ENCODE peak calls at places on chromosomes 6 and 20, in five cellular contexts. One of them, this sample, is unnamed.

GRCh38 chr6:53728570-53729194 is 63.1 kb upstream of the KLHL31 start:
- DNase-seq in body of pancreas: peak
- DNase-seq in heart right ventricle: peak
- DNase-seq in cardiac fibroblast: peak
- DNase-seq in colonic mucosa: peak
- DNase-seq in this sample: no peak

GRCh38 chr6:142929751-142930358 is 15.1 kb downstream of the HIVEP2 start:
- DNase-seq in colonic mucosa: no peak
- DNase-seq in heart right ventricle: no peak
- DNase-seq in cardiac fibroblast: peak
- DNase-seq in body of pancreas: no peak
- DNase-seq in this sample: no peak

GRCh38 chr6:159463440-159463839 is 229.6 kb downstream of the SOD2 start:
- DNase-seq in colonic mucosa: no peak
- DNase-seq in heart right ventricle: no peak
- DNase-seq in body of pancreas: no peak
- DNase-seq in cardiac fibroblast: peak
- DNase-seq in this sample: no peak

GRCh38 chr20:278607-279571 is 11.7 kb downstream of the C20orf96 start:
- DNase-seq in colonic mucosa: no peak
- DNase-seq in body of pancreas: no peak
- DNase-seq in cardiac fibroblast: no peak
- DNase-seq in heart right ventricle: peak
- DNase-seq in this sample: no peak

GRCh38 chr6:34656378-34657036 is 40.1 kb downstream of the ILRUN start:
- DNase-seq in body of pancreas: peak
- DNase-seq in cardiac fibroblast: peak
- DNase-seq in colonic mucosa: peak
- DNase-seq in heart right ventricle: no peak
- DNase-seq in this sample: no peak

GRCh38 chr20:51446656-51447055 is 95.9 kb downstream of the NFATC2 start:
- DNase-seq in colonic mucosa: peak
- DNase-seq in cardiac fibroblast: peak
- DNase-seq in heart right ventricle: no peak
- DNase-seq in body of pancreas: peak
- DNase-seq in this sample: no peak

GRCh38 chr20:31488171-31488570 is 13.1 kb downstream of the REM1 start:
- DNase-seq in body of pancreas: no peak
- DNase-seq in cardiac fibroblast: no peak
- DNase-seq in colonic mucosa: no peak
- DNase-seq in heart right ventricle: no peak
- DNase-seq in this sample: no peak

GRCh38 chr6:158836625-158837311 is 17.6 kb upstream of the EZR start:
- DNase-seq in heart right ventricle: no peak
- DNase-seq in body of pancreas: no peak
- DNase-seq in cardiac fibroblast: no peak
- DNase-seq in colonic mucosa: no peak
- DNase-seq in this sample: no peak

GRCh38 chr6:125511809-125512341 is 210.1 kb upstream of the HDDC2 start:
- DNase-seq in body of pancreas: peak
- DNase-seq in cardiac fibroblast: peak
- DNase-seq in heart right ventricle: no peak
- DNase-seq in colonic mucosa: no peak
- DNase-seq in this sample: no peak

GRCh38 chr6:128560966-128561365 is 40.6 kb upstream of the PTPRK start:
- DNase-seq in cardiac fibroblast: no peak
- DNase-seq in colonic mucosa: no peak
- DNase-seq in heart right ventricle: no peak
- DNase-seq in body of pancreas: no peak
- DNase-seq in this sample: no peak

GRCh38 chr20:40797425-40797824 is 108.4 kb upstream of the MAFB start:
- DNase-seq in heart right ventricle: no peak
- DNase-seq in colonic mucosa: no peak
- DNase-seq in body of pancreas: no peak
- DNase-seq in cardiac fibroblast: peak
- DNase-seq in this sample: no peak

GRCh38 chr20:34713194-34713943 is 9.2 kb downstream of the TP53INP2 start:
- DNase-seq in heart right ventricle: no peak
- DNase-seq in cardiac fibroblast: peak
- DNase-seq in body of pancreas: peak
- DNase-seq in colonic mucosa: no peak
- DNase-seq in this sample: no peak

GRCh38 chr6:97572943-97573342 is 289.9 kb upstream of the MMS22L start:
- DNase-seq in body of pancreas: no peak
- DNase-seq in heart right ventricle: no peak
- DNase-seq in cardiac fibroblast: no peak
- DNase-seq in colonic mucosa: no peak
- DNase-seq in this sample: no peak

GRCh38 chr20:53786445-53787267 is 193.0 kb upstream of the ZNF217 start:
- DNase-seq in body of pancreas: peak
- DNase-seq in cardiac fibroblast: no peak
- DNase-seq in heart right ventricle: no peak
- DNase-seq in colonic mucosa: peak
- DNase-seq in this sample: no peak

GRCh38 chr6:138248011-138248410 is 29.7 kb upstream of the PBOV1 start:
- DNase-seq in body of pancreas: no peak
- DNase-seq in colonic mucosa: no peak
- DNase-seq in cardiac fibroblast: no peak
- DNase-seq in heart right ventricle: no peak
- DNase-seq in this sample: no peak

GRCh38 chr6:139553916-139554315 is 179.5 kb upstream of the CITED2 start:
- DNase-seq in cardiac fibroblast: no peak
- DNase-seq in colonic mucosa: no peak
- DNase-seq in body of pancreas: no peak
- DNase-seq in heart right ventricle: no peak
- DNase-seq in this sample: no peak

GRCh38 chr6:130191376-130191702 is 31.4 kb downstream of the SAMD3 start:
- DNase-seq in colonic mucosa: no peak
- DNase-seq in cardiac fibroblast: no peak
- DNase-seq in heart right ventricle: no peak
- DNase-seq in body of pancreas: no peak
- DNase-seq in this sample: no peak

DNA sequence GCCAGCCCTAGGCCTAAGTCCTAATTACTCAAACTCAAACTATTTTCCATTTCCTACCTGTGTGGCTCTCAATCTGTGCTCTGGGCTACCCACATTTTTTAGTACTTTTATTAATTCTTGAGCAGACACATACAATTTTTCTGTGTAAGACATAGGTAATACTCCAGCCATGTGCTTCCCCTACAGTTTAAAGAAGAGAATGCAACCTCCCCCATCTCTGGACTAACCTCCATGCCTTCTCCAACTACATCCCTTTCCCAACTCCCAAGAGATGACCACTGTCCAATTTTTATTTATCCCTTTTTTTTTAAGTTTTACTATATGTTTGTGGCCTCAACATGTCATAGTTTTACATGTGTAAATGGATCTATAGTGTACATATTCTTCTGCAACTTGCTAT is 5.8 kb downstream of the HMGN4 start:
- DNase-seq in cardiac fibroblast: peak
- DNase-seq in heart right ventricle: no peak
- DNase-seq in colonic mucosa: no peak
- DNase-seq in body of pancreas: no peak
- DNase-seq in this sample: no peak
- TF ChIP-seq CTCF in cardiac fibroblast: peak
- TF ChIP-seq CTCF in heart right ventricle: no peak
- TF ChIP-seq CTCF in colonic mucosa: no peak
- TF ChIP-seq CTCF in body of pancreas: peak
- TF ChIP-seq CTCF in this sample: no peak

GRCh38 chr6:89986650-89987074 is 92.4 kb downstream of the GJA10 start:
- DNase-seq in cardiac fibroblast: peak
- DNase-seq in heart right ventricle: no peak
- DNase-seq in colonic mucosa: no peak
- DNase-seq in body of pancreas: no peak
- DNase-seq in this sample: no peak

GRCh38 chr6:89984926-89985743 is 90.9 kb downstream of the GJA10 start:
- DNase-seq in heart right ventricle: peak
- DNase-seq in body of pancreas: peak
- DNase-seq in colonic mucosa: peak
- DNase-seq in cardiac fibroblast: peak
- DNase-seq in this sample: no peak

GRCh38 chr6:89987140-89987539 is 92.9 kb downstream of the GJA10 start:
- DNase-seq in heart right ventricle: no peak
- DNase-seq in body of pancreas: no peak
- DNase-seq in cardiac fibroblast: no peak
- DNase-seq in colonic mucosa: no peak
- DNase-seq in this sample: no peak

GRCh38 chr6:89987830-89988229 is 93.6 kb downstream of the GJA10 start:
- DNase-seq in heart right ventricle: no peak
- DNase-seq in colonic mucosa: no peak
- DNase-seq in cardiac fibroblast: no peak
- DNase-seq in body of pancreas: no peak
- DNase-seq in this sample: no peak

DNA sequence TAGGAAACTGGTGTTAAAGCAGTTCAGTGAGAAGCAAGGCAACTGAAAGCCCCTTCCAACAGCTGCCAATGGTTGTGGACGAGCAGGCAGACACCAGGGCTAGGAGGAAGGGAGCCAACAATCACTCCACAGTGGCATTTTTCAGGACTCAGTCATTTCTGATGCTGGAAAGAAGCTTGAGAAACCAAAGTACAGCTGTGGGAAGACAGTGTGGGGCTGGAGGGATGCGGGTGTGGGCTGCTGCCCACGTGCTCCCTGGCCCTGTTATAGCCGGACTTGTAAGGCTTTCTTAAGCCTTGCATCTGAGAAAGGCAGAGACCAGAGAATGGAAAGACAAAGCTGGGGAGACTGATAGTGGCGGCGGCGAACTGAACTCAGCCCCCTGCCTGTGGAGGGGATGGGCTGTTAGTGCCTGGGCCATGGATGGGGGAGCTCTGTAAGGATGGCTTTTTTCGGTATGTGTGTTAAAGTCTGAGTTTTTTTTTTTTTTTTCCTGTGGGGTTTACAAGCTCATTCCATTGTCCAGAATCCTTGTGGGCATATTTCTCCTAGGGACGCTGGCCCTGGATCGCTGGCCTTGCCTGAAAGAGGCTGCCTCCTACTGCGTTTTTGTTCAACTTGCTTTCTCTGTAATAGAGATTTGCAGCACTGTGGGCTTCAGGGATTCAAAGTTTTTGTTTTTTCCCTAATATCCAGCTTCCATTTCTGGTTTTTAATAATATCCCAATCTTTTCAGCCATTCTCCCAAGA is 91.7 kb downstream of the GJA10 start:
- DNase-seq in body of pancreas: no peak
- DNase-seq in colonic mucosa: no peak
- DNase-seq in heart right ventricle: peak
- DNase-seq in cardiac fibroblast: peak
- DNase-seq in this sample: no peak
- H3K4me3 ChIP-seq in body of pancreas: no peak
- H3K4me3 ChIP-seq in colonic mucosa: no peak
- H3K4me3 ChIP-seq in heart right ventricle: no peak
- H3K4me3 ChIP-seq in cardiac fibroblast: no peak
- H3K4me3 ChIP-seq in this sample: no peak

DNA sequence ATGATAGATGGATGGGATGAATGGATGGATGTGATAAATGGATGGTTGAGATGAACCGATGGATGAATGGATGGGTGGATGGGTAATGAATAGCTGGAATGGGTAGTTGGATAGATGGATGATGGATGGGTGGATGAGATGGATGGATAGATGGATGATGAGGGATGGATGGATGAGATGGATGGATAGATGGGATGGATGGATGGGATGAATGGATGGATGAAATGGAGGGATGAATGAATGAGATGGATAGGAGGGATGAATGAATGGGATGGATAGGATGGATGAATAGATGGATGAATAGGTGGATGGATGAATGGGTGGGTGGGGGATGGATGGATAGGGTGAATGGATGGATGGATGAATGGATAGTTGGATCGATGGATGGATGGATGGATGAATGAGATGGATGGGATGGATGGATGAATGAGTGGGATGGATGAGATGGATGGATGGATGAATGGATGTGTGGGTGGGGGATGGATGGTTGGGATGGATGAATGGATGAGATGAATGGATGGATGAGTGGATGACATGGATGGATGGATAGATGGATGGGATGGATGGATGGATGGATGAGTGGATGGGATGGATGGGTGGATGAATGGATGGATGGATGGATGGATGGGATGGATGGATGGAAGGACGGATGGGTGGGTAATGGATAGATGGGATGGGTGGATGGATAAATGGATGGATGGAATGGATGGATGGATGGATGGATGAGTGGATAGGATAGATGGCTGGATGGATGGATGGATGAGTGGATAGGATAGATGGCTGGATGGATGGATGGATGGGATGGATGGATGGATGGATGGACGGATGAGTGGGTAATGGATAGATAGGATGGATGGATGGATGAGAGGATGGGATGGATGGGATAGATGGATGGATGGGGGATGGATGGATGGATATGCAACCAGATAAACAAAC is 51.4 kb upstream of the PTGIS start:
- DNase-seq in cardiac fibroblast: no peak
- DNase-seq in body of pancreas: no peak
- DNase-seq in heart right ventricle: no peak
- DNase-seq in colonic mucosa: no peak
- DNase-seq in this sample: no peak
- TF ChIP-seq CTCF in cardiac fibroblast: no peak
- TF ChIP-seq CTCF in body of pancreas: no peak
- TF ChIP-seq CTCF in heart right ventricle: no peak
- TF ChIP-seq CTCF in colonic mucosa: no peak
- TF ChIP-seq CTCF in this sample: no peak

GRCh38 chr20:64116016-64116415 is 8.7 kb upstream of the NPBWR2 start:
- DNase-seq in colonic mucosa: no peak
- DNase-seq in body of pancreas: no peak
- DNase-seq in heart right ventricle: no peak
- DNase-seq in cardiac fibroblast: no peak
- DNase-seq in this sample: no peak

GRCh38 chr20:64121586-64121985 is 14.2 kb upstream of the NPBWR2 start:
- DNase-seq in heart right ventricle: no peak
- DNase-seq in body of pancreas: no peak
- DNase-seq in cardiac fibroblast: no peak
- DNase-seq in colonic mucosa: no peak
- DNase-seq in this sample: no peak

GRCh38 chr20:64116541-64117423 is 9.4 kb upstream of the NPBWR2 start:
- DNase-seq in cardiac fibroblast: no peak
- DNase-seq in heart right ventricle: no peak
- DNase-seq in body of pancreas: no peak
- DNase-seq in colonic mucosa: no peak
- DNase-seq in this sample: no peak

GRCh38 chr20:64119301-64119680 is 11.9 kb upstream of the NPBWR2 start:
- DNase-seq in heart right ventricle: no peak
- DNase-seq in body of pancreas: no peak
- DNase-seq in colonic mucosa: no peak
- DNase-seq in cardiac fibroblast: no peak
- DNase-seq in this sample: no peak

DNA sequence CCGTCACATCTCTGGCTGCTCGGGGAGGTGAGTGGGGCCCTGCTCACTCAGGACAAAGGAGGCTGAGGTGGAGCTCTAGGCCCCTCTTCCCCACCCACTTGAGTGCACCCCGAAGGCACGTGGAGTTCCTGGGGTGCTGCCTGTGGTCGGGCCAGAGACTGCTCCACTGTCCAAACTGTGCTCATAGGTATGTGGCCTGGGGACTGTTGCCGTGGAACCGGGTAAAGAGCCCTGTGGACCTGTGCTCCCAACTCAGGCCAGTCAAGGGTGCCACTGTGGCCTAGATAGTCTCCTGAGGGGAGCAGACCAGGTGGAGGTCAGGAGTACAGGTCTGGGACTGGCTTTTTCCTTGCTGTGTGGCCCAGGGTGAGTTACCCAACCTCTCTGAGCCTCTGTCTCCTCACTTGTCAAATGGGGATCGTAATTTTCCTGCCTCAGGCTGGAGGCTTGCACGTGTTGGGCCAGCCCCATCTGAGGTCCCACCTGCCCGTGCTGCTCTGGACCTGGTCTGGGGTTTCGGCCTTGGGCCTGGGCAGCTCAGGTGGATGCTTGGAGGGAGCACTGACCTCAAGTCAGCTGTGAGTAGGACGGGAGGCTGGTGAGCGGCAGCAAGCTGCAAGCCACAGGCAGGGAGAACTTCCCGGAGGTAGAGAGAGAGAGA is 12.4 kb upstream of the NPBWR2 start:
- DNase-seq in cardiac fibroblast: no peak
- DNase-seq in body of pancreas: no peak
- DNase-seq in colonic mucosa: no peak
- DNase-seq in heart right ventricle: no peak
- DNase-seq in this sample: no peak
- H3K4me3 ChIP-seq in cardiac fibroblast: no peak
- H3K4me3 ChIP-seq in body of pancreas: no peak
- H3K4me3 ChIP-seq in colonic mucosa: no peak
- H3K4me3 ChIP-seq in heart right ventricle: no peak
- H3K4me3 ChIP-seq in this sample: no peak

This sample was measured in esophagus muscularis mucosa.